ENCODE peak calls at places on chromosomes 16 and 17, in four cellular contexts. S is K562, F is HepG2, N is GM12878. O is an unnamed sample.

GRCh38 chr16:67055712-67056487 is 27.0 kb downstream of the CBFB start:
- DNase-seq in F (peak; percentile 29), S (no peak), N (no peak), O (no peak)

GRCh38 chr17:56392274-56392673 is 201.2 kb upstream of the NOG start:
- DNase-seq in N (no peak), S (no peak), F (no peak), O (no peak)

GRCh38 chr17:2545393-2545792 is 33.7 kb upstream of the METTL16 start:
- DNase-seq in S (no peak), N (no peak), F (peak; percentile 45), O (no peak)

GRCh38 chr17:350706-351435 is 1.7 kb downstream of the RPH3AL start:
- DNase-seq in F (peak; percentile 50), N (no peak), S (no peak), O (no peak)

GRCh38 chr17:9028632-9029570 is 7.6 kb downstream of the NTN1 start:
- DNase-seq in S (no peak), F (no peak), N (no peak), O (no peak)

GRCh38 chr17:4332296-4332970 is 34.0 kb downstream of the UBE2G1 start:
- DNase-seq in F (no peak), S (no peak), N (no peak), O (no peak)

GRCh38 chr16:53034306-53034705 is 18.4 kb downstream of the CHD9NB start:
- DNase-seq in N (no peak), S (no peak), F (no peak), O (no peak)

GRCh38 chr16:23334421-23334853 is 32.3 kb downstream of the SCNN1B start:
- DNase-seq in S (no peak), F (no peak), N (peak; percentile 93), O (no peak)

GRCh38 chr16:78478267-78478821 is 378.9 kb downstream of the WWOX start:
- DNase-seq in N (no peak), F (no peak), S (peak; percentile 27), O (peak; percentile 28)

GRCh38 chr16:15041260-15042011 is 14.4 kb downstream of the NTAN1 start:
- DNase-seq in F (no peak), S (peak; percentile 47), N (no peak), O (no peak)

GRCh38 chr16:68778551-68779231 is 41.6 kb downstream of the CDH1 start:
- DNase-seq in S (no peak), F (no peak), N (no peak), O (no peak)

GRCh38 chr17:32901743-32902142 is 24.8 kb upstream of the MYO1D start:
- DNase-seq in N (no peak), F (no peak), S (no peak), O (no peak)

GRCh38 chr17:13031718-13032350 is 14.0 kb upstream of the ELAC2 start:
- DNase-seq in F (peak; percentile 10), N (no peak), S (peak; percentile 73), O (peak; percentile 68)

GRCh38 chr17:82353484-82353883 is 5.6 kb upstream of the TEX19 start:
- DNase-seq in F (no peak), S (no peak), N (no peak), O (no peak)

GRCh38 chr16:1680361-1680760 is 2.3 kb downstream of the JPT2 start:
- DNase-seq in S (no peak), F (no peak), N (no peak), O (no peak)

GRCh38 chr17:2388705-2389099 is 12.2 kb downstream of the MNT start:
- DNase-seq in F (no peak), S (no peak), N (no peak), O (no peak)

GRCh38 chr16:49352923-49353322 is 20.7 kb upstream of the C16orf78 start:
- DNase-seq in N (no peak), S (peak; percentile 49), F (peak; percentile 23), O (peak; percentile 39)

GRCh38 chr16:17504050-17504449 is 33.3 kb upstream of the XYLT1 start:
- DNase-seq in S (no peak), F (no peak), N (no peak), O (no peak)

GRCh38 chr17:47830991-47831933 is at the start of the genes LRRC46 and MRPL10:
- DNase-seq in N (peak; percentile 66), F (peak; percentile 91), S (peak; percentile 99), O (peak; percentile 99)

GRCh38 chr17:48726916-48727286 is 1.6 kb downstream of the HOXB13 start:
- DNase-seq in N (no peak), S (no peak), F (no peak), O (no peak)

GRCh38 chr17:5464717-5465507 is 3.9 kb downstream of the DHX33 start:
- DNase-seq in S (no peak), N (no peak), F (peak; percentile 94), O (no peak)

GRCh38 chr17:60158751-60159478 is 9.1 kb downstream of the CA4 start:
- DNase-seq in N (no peak), S (no peak), F (no peak), O (no peak)

GRCh38 chr17:37191219-37191618 is 184.6 kb upstream of the C17orf78 start:
- DNase-seq in N (no peak), S (no peak), F (no peak), O (no peak)

GRCh38 chr17:47847341-47848197 is 3.4 kb downstream of the SP6 start:
- DNase-seq in F (no peak), N (no peak), S (no peak), O (no peak)

GRCh38 chr16:31458073-31458834 is 1.0 kb upstream of the ARMC5 start:
- DNase-seq in F (peak; percentile 95), N (no peak), S (peak; percentile 56), O (no peak)

GRCh38 chr16:6694636-6695035 is 638.0 kb upstream of the RBFOX1 start:
- DNase-seq in F (no peak), S (no peak), N (no peak), O (no peak)

GRCh38 chr16:69188716-69189115 is 1.8 kb downstream of the SNTB2 start:
- DNase-seq in F (no peak), N (no peak), S (no peak), O (no peak)

GRCh38 chr16:12587170-12587569 is 216.5 kb downstream of the CPPED1 start:
- DNase-seq in N (no peak), S (no peak), F (no peak), O (no peak)

GRCh38 chr17:66652840-66653507 is 181.9 kb upstream of the CACNG5 start:
- DNase-seq in F (no peak), S (no peak), N (no peak), O (no peak)

GRCh38 chr16:19415461-19415860 is 2.2 kb upstream of the TMC5 start:
- DNase-seq in F (no peak), S (no peak), N (no peak), O (no peak)

GRCh38 chr17:57986841-57987581 is 1.0 kb downstream of the VEZF1 start:
- DNase-seq in S (no peak), N (no peak), F (peak; percentile 89), O (peak; percentile 39)

GRCh38 chr16:69754143-69754468 is 620 bp downstream of the NOB1 start:
- DNase-seq in F (no peak), N (no peak), S (no peak), O (no peak)

GRCh38 chr16:85616608-85617311 is 3.6 kb downstream of the GSE1 start:
- DNase-seq in F (no peak), S (no peak), N (peak; percentile 51), O (no peak)

GRCh38 chr17:1076299-1076981 is 79.5 kb downstream of the TIMM22 start:
- DNase-seq in S (no peak), N (no peak), F (no peak), O (no peak)

GRCh38 chr17:19243838-19244237 is 6.7 kb downstream of the EPN2 start:
- DNase-seq in S (no peak), F (no peak), N (no peak), O (no peak)

GRCh38 chr17:27244481-27245223 is 49.3 kb upstream of the WSB1 start:
- DNase-seq in N (no peak), F (peak; percentile 53), S (no peak), O (no peak)

GRCh38 chr16:4330277-4330882 is 14.5 kb downstream of the GLIS2 start:
- DNase-seq in S (peak; percentile 83), N (no peak), F (peak; percentile 51), O (peak; percentile 82)

GRCh38 chr16:73193464-73193863 is 145.5 kb upstream of the ZFHX3 start:
- DNase-seq in F (no peak), N (no peak), S (no peak), O (no peak)
- TF ChIP-seq FOXK2 in F (no peak), N (no peak), S (no peak), O (no peak)

GRCh38 chr16:84155226-84155625 is 10.1 kb downstream of the DNAAF1 start:
- DNase-seq in N (no peak), F (no peak), S (no peak), O (no peak)

GRCh38 chr16:84156342-84156784 is 11.3 kb downstream of the DNAAF1 start:
- DNase-seq in F (no peak), N (no peak), S (no peak), O (no peak)

GRCh38 chr16:84144859-84145639 is at the start of the genes DNAAF1 and HSDL1:
- DNase-seq in N (peak; percentile 32), F (peak; percentile 83), S (peak; percentile 100), O (peak; percentile 96)

GRCh38 chr16:84153660-84154214 is 8.6 kb downstream of the DNAAF1 start:
- DNase-seq in S (no peak), N (no peak), F (no peak), O (no peak)

DNA sequence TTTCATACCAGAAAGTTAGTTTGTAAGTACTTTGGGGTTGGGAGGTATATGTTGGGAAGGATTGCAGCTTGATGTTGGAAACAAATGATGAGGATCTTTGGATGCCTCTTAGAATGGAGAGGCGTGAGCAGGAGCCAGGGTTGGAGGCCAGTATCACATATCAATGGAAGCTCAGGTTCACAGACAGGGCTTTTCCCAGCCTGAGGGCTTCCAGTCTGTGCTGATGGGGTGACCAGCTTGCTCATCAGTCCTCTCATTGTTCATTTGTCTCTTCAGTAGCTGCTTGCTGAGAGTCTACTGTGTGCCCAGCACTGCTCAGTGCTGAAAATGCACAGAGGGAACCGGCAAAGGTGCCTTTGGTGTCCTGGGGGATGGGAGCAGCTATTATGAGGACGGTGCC is 5.8 kb downstream of the DNAAF1 start:
- DNase-seq in S (no peak), N (no peak), F (no peak), O (no peak)
- TF ChIP-seq FOXK2 in S (no peak), N (no peak), F (no peak), O (no peak)

GRCh38 chr16:57149391-57149790 is 36.4 kb downstream of the PSME3IP1 start:
- DNase-seq in F (no peak), S (no peak), N (no peak), O (no peak)

GRCh38 chr16:57145964-57146647 is 39.7 kb downstream of the PSME3IP1 start:
- DNase-seq in S (peak; percentile 40), N (no peak), F (no peak), O (no peak)

GRCh38 chr16:57146735-57147134 is 39.1 kb downstream of the PSME3IP1 start:
- DNase-seq in N (no peak), S (peak; percentile 52), F (peak; percentile 28), O (peak; percentile 57)

GRCh38 chr16:57148481-57148880 is 37.4 kb downstream of the PSME3IP1 start:
- DNase-seq in F (no peak), S (no peak), N (no peak), O (no peak)

GRCh38 chr16:57147381-57148191 is 38.3 kb downstream of the PSME3IP1 start:
- DNase-seq in F (no peak), N (no peak), S (no peak), O (no peak)
- TF ChIP-seq FOXK2 in F (no peak), N (no peak), S (no peak), O (no peak)

DNA sequence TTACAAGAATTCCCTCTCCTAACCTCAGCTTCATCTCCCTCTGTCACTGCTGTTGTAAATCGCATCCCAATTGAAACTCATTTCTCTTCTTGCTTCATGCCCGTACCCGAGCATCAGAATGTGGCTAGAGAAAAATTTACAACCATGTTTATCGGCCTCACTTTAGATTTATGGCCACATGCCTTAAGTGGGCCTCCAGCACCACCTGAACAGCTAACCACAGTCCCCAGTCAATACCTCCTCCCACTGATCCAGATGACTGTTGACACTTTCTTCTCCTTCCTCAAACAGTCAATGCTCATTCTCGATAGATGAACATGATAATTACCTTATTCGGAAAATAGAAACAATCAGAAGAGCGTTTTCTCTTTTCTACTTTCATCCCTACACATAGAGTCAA is 416.2 kb upstream of the MAF start:
- DNase-seq in N (no peak), F (no peak), S (no peak), O (no peak)
- TF ChIP-seq FOXK2 in N (no peak), F (no peak), S (no peak), O (no peak)